ENCODE peak calls at places on chromosome 10, in ten cellular contexts. D, G, F, U, C, S, O, Q, J and N are unnamed samples.

GRCh38 chr10:76509501-76509900 is 1078.1 kb downstream of the LRMDA start:
- DNase-seq in D (no peak), G (no peak), F (no peak), U (no peak), C (no peak), S (no peak), O (no peak), Q (no peak), J (no peak), N (no peak)

GRCh38 chr10:7317799-7318446 is 92.9 kb downstream of the SFMBT2 start:
- DNase-seq in D (no peak), G (no peak), F (no peak), U (no peak), C (no peak), S (no peak), O (no peak), Q (peak), J (no peak), N (no peak)

GRCh38 chr10:21184216-21184615 is 287.1 kb upstream of the NEBL start:
- DNase-seq in D (peak), G (no peak), F (no peak), U (no peak), C (no peak), S (no peak), O (no peak), Q (no peak), J (no peak), N (no peak)

GRCh38 chr10:52533986-52534385 is 219.9 kb downstream of the DKK1 start:
- DNase-seq in D (peak), G (no peak), F (no peak), U (no peak), C (no peak), S (no peak), O (no peak), Q (no peak), J (no peak), N (no peak)

GRCh38 chr10:80144302-80145131 is 12.0 kb downstream of the PLAC9 start:
- DNase-seq in D (peak), G (peak), F (peak), U (peak), C (no peak), S (peak), O (no peak), Q (peak), J (peak), N (no peak)

GRCh38 chr10:43257210-43258031 is 9.4 kb downstream of the RASGEF1A start:
- DNase-seq in D (no peak), G (no peak), F (no peak), U (no peak), C (peak), S (no peak), O (no peak), Q (no peak), J (no peak), N (no peak)

GRCh38 chr10:113099431-113100298 is 149.6 kb downstream of the TCF7L2 start:
- DNase-seq in D (no peak), G (no peak), F (no peak), U (no peak), C (peak), S (no peak), O (no peak), Q (peak), J (no peak), N (no peak)

GRCh38 chr10:2037966-2038493 is 300.7 kb upstream of the ADARB2 start:
- DNase-seq in D (no peak), G (no peak), F (no peak), U (no peak), C (no peak), S (no peak), O (no peak), Q (no peak), J (no peak), N (no peak)

GRCh38 chr10:17003151-17003550 is 126.5 kb downstream of the CUBN start:
- DNase-seq in D (no peak), G (no peak), F (peak), U (peak), C (peak), S (no peak), O (peak), Q (peak), J (peak), N (no peak)

GRCh38 chr10:124568339-124568738 is 106.7 kb downstream of the LHPP start:
- DNase-seq in D (no peak), G (no peak), F (no peak), U (no peak), C (no peak), S (peak), O (no peak), Q (no peak), J (no peak), N (no peak)

GRCh38 chr10:101453791-101454718 is 100.1 kb downstream of the BTRC start:
- DNase-seq in D (peak), G (no peak), F (no peak), U (no peak), C (no peak), S (no peak), O (no peak), Q (no peak), J (no peak), N (no peak)

GRCh38 chr10:1064172-1064571 is 8.0 kb downstream of the WDR37 start:
- DNase-seq in D (no peak), G (no peak), F (no peak), U (no peak), C (no peak), S (no peak), O (no peak), Q (no peak), J (no peak), N (no peak)

GRCh38 chr10:14244801-14245211 is 85.9 kb downstream of the FRMD4A start:
- DNase-seq in D (peak), G (no peak), F (no peak), U (no peak), C (no peak), S (no peak), O (no peak), Q (no peak), J (no peak), N (no peak)

GRCh38 chr10:48526371-48526821 is 78.5 kb downstream of the ARHGAP22 start:
- DNase-seq in D (no peak), G (no peak), F (no peak), U (no peak), C (peak), S (no peak), O (no peak), Q (no peak), J (no peak), N (no peak)

GRCh38 chr10:45592432-45592831 is 80.1 kb downstream of the ZFAND4 start:
- DNase-seq in D (no peak), G (no peak), F (no peak), U (no peak), C (no peak), S (no peak), O (no peak), Q (no peak), J (no peak), N (no peak)

GRCh38 chr10:63866747-63867140 is 345.5 kb downstream of the REEP3 start:
- DNase-seq in D (peak), G (no peak), F (no peak), U (no peak), C (peak), S (no peak), O (no peak), Q (peak), J (no peak), N (no peak)

GRCh38 chr10:16586358-16587138 is 64.9 kb upstream of the C1QL3 start:
- DNase-seq in D (no peak), G (no peak), F (no peak), U (no peak), C (no peak), S (no peak), O (no peak), Q (no peak), J (no peak), N (no peak)

GRCh38 chr10:84308481-84309304 is 19.7 kb upstream of the CCSER2 start:
- DNase-seq in D (peak), G (no peak), F (peak), U (peak), C (no peak), S (no peak), O (peak), Q (peak), J (peak), N (no peak)

GRCh38 chr10:91137822-91138221 is 82.6 kb upstream of the PCGF5 start:
- DNase-seq in D (no peak), G (no peak), F (no peak), U (no peak), C (no peak), S (no peak), O (no peak), Q (no peak), J (no peak), N (no peak)